ENCODE peak calls at places on chromosomes 5 and 9, in four cellular contexts. D is transverse colon, C is sigmoid colon, Q is AG04450. V is an unnamed sample.

GRCh38 chr9:36100532-36100931 is 36.0 kb upstream of the GLIPR2 start:
- DNase-seq in D (no peak), C (no peak), Q (no peak), V (peak)

GRCh38 chr9:94717656-94718225 is 8.8 kb upstream of the AOPEP start:
- DNase-seq in D (no peak), C (no peak), Q (no peak), V (peak)

GRCh38 chr9:12702160-12702758 is 9.1 kb downstream of the TYRP1 start:
- DNase-seq in D (peak), C (peak), Q (no peak), V (peak)

GRCh38 chr5:136174021-136174659 is 18.8 kb downstream of the SMIM32 start:
- DNase-seq in D (no peak), C (no peak), Q (peak), V (peak)

GRCh38 chr9:69054989-69055388 is 19.4 kb downstream of the FXN start:
- DNase-seq in D (no peak), C (no peak), Q (no peak), V (no peak)

GRCh38 chr5:69331528-69332445 is 814 bp downstream of the CCDC125 start:
- DNase-seq in D (peak), C (no peak), Q (no peak), V (no peak)

GRCh38 chr5:40995816-40996586 is 75.1 kb downstream of the MROH2B start:
- DNase-seq in D (no peak), C (no peak), Q (no peak), V (no peak)

GRCh38 chr9:126491256-126491879 is 122.4 kb upstream of the LMX1B start:
- DNase-seq in D (peak), C (no peak), Q (peak), V (peak)

GRCh38 chr9:84667571-84668203 is 1.8 kb upstream of the NTRK2 start:
- DNase-seq in D (no peak), C (no peak), Q (no peak), V (peak)

GRCh38 chr9:3059781-3060468 is 216.0 kb upstream of the PUM3 start:
- DNase-seq in D (no peak), C (no peak), Q (no peak), V (no peak)

GRCh38 chr5:135934939-135935338 is 19.8 kb downstream of the LECT2 start:
- DNase-seq in D (no peak), C (no peak), Q (peak), V (peak)

GRCh38 chr5:159712672-159713071 is 203.6 kb upstream of the ADRA1B start:
- DNase-seq in D (no peak), C (no peak), Q (no peak), V (no peak)

GRCh38 chr9:109411818-109412352 is 86.2 kb downstream of the PTPN3 start:
- DNase-seq in D (no peak), C (no peak), Q (peak), V (peak)

GRCh38 chr9:95645992-95646391 is 129.2 kb upstream of the PTCH1 start:
- DNase-seq in D (no peak), C (no peak), Q (no peak), V (no peak)

GRCh38 chr5:144427871-144428270 is 257.2 kb downstream of the KCTD16 start:
- DNase-seq in D (no peak), C (no peak), Q (no peak), V (no peak)

GRCh38 chr5:140840978-140841962 is at the start of gene PCDHA8:
- DNase-seq in D (no peak), C (no peak), Q (no peak), V (no peak)

GRCh38 chr9:130770679-130771442 is 64.2 kb upstream of the ABL1 start:
- DNase-seq in D (no peak), C (no peak), Q (peak), V (peak)

DNA sequence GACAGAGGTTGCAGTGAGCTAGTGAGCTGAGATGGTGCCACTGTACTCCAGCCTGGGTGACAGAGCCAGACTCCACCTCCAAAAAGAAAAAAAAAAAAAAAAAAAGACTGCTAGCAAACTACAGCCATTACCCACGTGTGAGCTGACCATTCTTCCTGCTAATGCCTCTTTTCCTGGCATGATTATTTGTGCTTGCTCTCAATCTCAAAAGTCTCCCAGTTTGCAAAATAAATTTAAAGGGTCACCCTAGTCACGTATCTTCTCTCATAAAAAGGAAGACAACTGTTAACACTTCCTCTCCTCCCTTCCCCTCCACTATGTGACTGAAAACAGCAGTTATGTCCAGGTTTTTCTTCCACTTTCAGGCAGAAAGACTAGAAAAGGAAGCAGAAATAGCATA is 37.2 kb downstream of the TRIM36 start:
- DNase-seq in D (no peak), C (no peak), Q (no peak), V (no peak)
- H3K4me3 ChIP-seq in D (no peak), C (no peak), Q (no peak), V (no peak)

DNA sequence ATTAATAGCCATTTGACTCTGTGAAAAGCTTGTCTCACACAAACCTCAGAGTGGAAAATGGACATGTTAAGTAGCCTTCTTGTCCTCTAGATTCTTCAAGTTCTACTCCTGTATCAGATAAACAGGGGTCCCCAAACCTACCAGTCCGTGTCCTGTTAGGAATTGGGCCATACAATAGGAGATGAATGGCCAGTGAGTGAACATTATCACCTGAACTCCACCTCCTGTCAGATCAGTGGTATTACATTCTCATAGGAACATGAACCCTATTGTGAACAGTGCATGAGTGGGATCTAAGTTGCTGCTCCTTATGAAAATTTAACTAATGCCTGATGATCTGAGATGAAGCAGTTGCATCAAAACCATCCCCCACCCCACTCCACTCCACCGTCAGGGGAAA is 136.3 kb downstream of the TMEM232 start:
- DNase-seq in D (no peak), C (no peak), Q (no peak), V (peak)
- TF ChIP-seq CTCF in D (no peak), C (peak), Q (peak), V (peak)

GRCh38 chr5:31641059-31641458 is 2.1 kb downstream of the PDZD2 start:
- DNase-seq in D (no peak), C (no peak), Q (no peak), V (no peak)

GRCh38 chr5:31640573-31640972 is 1.6 kb downstream of the PDZD2 start:
- DNase-seq in D (no peak), C (no peak), Q (no peak), V (no peak)

GRCh38 chr5:31640024-31640423 is 1.1 kb downstream of the PDZD2 start:
- DNase-seq in D (no peak), C (no peak), Q (no peak), V (no peak)

GRCh38 chr5:31648326-31648725 is 9.4 kb downstream of the PDZD2 start:
- DNase-seq in D (no peak), C (no peak), Q (no peak), V (no peak)

GRCh38 chr5:31645420-31646081 is 6.6 kb downstream of the PDZD2 start:
- DNase-seq in D (no peak), C (no peak), Q (no peak), V (no peak)
- H3K4me3 ChIP-seq in D (no peak), C (no peak), Q (no peak), V (no peak)

GRCh38 chr5:180813418-180813817 is 10.8 kb upstream of the MGAT1 start:
- DNase-seq in D (no peak), C (peak), Q (no peak), V (no peak)
- TF ChIP-seq CTCF in D (no peak), C (no peak), Q (no peak), V (no peak)

GRCh38 chr5:100904259-100904822 is 1.3 kb upstream of the ST8SIA4 start:
- DNase-seq in D (peak), C (peak), Q (no peak), V (no peak)
- H3K4me3 ChIP-seq in D (peak), C (peak), Q (no peak), V (no peak)

DNA sequence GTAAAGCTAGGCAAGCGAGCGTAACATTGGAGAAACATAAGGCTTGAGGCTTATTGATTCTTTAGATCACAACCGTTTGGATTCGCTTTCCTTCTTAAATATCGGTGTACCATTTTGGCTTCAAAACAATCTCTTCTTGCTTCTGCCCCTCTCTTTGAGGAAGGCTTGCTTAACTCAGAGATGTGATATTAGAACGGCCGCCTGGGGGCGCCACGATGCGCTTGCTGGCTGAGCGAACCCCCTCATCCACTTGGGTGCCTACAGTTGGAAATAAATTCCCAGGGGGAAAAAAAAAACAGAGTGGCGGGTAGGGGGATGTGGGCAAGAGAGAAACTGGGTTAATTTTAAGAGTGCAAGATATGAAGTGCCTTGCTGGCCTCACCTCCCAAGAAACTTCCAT is 116.0 kb downstream of the DPYSL3 start:
- DNase-seq in D (no peak), C (no peak), Q (no peak), V (peak)
- TF ChIP-seq CTCF in D (peak), C (no peak), Q (peak), V (peak)

GRCh38 chr5:119365847-119366536 is 10.2 kb downstream of the TNFAIP8 start:
- DNase-seq in D (no peak), C (no peak), Q (no peak), V (peak)

GRCh38 chr5:119363271-119363670 is 7.5 kb downstream of the TNFAIP8 start:
- DNase-seq in D (no peak), C (no peak), Q (no peak), V (no peak)

GRCh38 chr5:119361723-119362122 is 5.9 kb downstream of the TNFAIP8 start:
- DNase-seq in D (no peak), C (no peak), Q (no peak), V (no peak)

GRCh38 chr5:119362714-119363113 is 6.9 kb downstream of the TNFAIP8 start:
- DNase-seq in D (no peak), C (no peak), Q (no peak), V (no peak)

DNA sequence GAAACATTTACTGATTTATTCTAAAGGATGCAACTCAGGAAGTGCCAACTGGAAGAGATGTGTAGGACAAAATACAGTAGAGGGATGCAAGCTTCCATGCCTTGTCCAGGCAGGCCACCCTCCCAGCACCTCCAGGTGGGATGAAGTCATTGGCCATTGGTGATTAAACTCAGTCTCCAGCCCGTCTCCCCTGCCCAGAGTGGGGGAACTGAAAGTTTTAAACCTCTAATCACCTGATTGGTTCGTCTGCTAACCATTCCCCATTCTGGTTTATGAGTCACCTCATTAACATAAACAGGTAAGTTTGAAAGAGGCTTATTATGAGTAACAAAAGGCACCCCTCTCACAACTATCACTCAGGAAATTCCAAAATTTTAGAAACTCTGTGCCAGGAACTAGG is 8.1 kb downstream of the TNFAIP8 start:
- DNase-seq in D (no peak), C (no peak), Q (no peak), V (no peak)
- H3K4me3 ChIP-seq in D (no peak), C (no peak), Q (no peak), V (no peak)